ENCODE peak calls at places on chromosomes 6 and 20, in four cellular contexts. O, J, X and M are unnamed samples.

GRCh38 chr6:42255050-42255449 is 37.4 kb upstream of the MRPS10 start:
- DNase-seq in J (no peak), X (no peak), O (no peak), M (no peak)

GRCh38 chr20:63576311-63576710 is 2.3 kb upstream of the HELZ2 start:
- DNase-seq in O (no peak), J (no peak), X (no peak), M (no peak)

GRCh38 chr6:41443616-41444525 is 102.3 kb upstream of the FOXP4 start:
- DNase-seq in O (no peak), J (no peak), X (no peak), M (no peak)

GRCh38 chr20:47922280-47922675 is 137.0 kb upstream of the SULF2 start:
- DNase-seq in X (no peak), O (no peak), J (no peak), M (no peak)

GRCh38 chr6:150142657-150143501 is at the start of gene PPP1R14C:
- DNase-seq in X (peak; percentile 54), O (peak; percentile 79), J (peak; percentile 67), M (peak; percentile 47)

GRCh38 chr6:42021847-42022754 is 28.2 kb upstream of the TAF8 start:
- DNase-seq in J (no peak), O (no peak), X (peak; percentile 58), M (no peak)

GRCh38 chr20:35992713-35993335 is 24.4 kb downstream of the CNBD2 start:
- DNase-seq in J (no peak), X (peak; percentile 77), O (no peak), M (peak; percentile 33)

GRCh38 chr20:49750611-49751396 is 37.1 kb upstream of the B4GALT5 start:
- DNase-seq in J (no peak), O (no peak), X (peak; percentile 49), M (no peak)

GRCh38 chr6:81865712-81866111 is 113.2 kb upstream of the TENT5A start:
- DNase-seq in O (no peak), J (no peak), X (no peak), M (no peak)

GRCh38 chr6:141470810-141471209 is 661.9 kb upstream of the GJE1 start:
- DNase-seq in X (no peak), J (no peak), O (no peak), M (no peak)

GRCh38 chr6:136609878-136610706 is 59.9 kb upstream of the MAP7 start:
- DNase-seq in O (no peak), X (no peak), J (no peak), M (no peak)

GRCh38 chr6:43141644-43142043 is 29.4 kb upstream of the SRF start:
- DNase-seq in X (no peak), O (no peak), J (no peak), M (no peak)

GRCh38 chr6:36119209-36119608 is 11.1 kb upstream of the MAPK13 start:
- DNase-seq in J (no peak), O (no peak), X (no peak), M (no peak)

GRCh38 chr6:144485531-144485930 is 200.4 kb downstream of the UTRN start:
- DNase-seq in O (no peak), J (no peak), X (no peak), M (no peak)